ENCODE peak calls at places on chromosomes 6 and 20, in six cellular contexts. Q is left ventricle myocardium inferior, M is keratinocyte, V is lower leg skin, N is IMR-90, O is heart right ventricle. T is an unnamed sample.

GRCh38 chr6:144697389-144697788 is 412.3 kb downstream of the UTRN start:
- DNase-seq in Q (no peak), M (no peak), V (no peak), N (no peak), O (no peak), T (no peak)

GRCh38 chr20:25242231-25242630 is 5.7 kb upstream of the PYGB start:
- DNase-seq in Q (no peak), M (no peak), V (no peak), N (no peak), O (no peak), T (no peak)

GRCh38 chr6:3325210-3325609 is 66.5 kb downstream of the PSMG4 start:
- DNase-seq in Q (no peak), M (no peak), V (no peak), N (peak), O (no peak), T (peak)

GRCh38 chr6:163459007-163459406 is 44.5 kb downstream of the QKI start:
- DNase-seq in Q (no peak), M (no peak), V (no peak), N (no peak), O (no peak), T (no peak)

GRCh38 chr20:48236001-48236400 is 450.7 kb upstream of the SULF2 start:
- DNase-seq in Q (no peak), M (no peak), V (no peak), N (no peak), O (no peak), T (no peak)

GRCh38 chr6:121838842-121839241 is 403.4 kb downstream of the GJA1 start:
- DNase-seq in Q (peak), M (peak), V (no peak), N (peak), O (peak), T (peak)

GRCh38 chr6:104325341-104326172 is 534.2 kb downstream of the HACE1 start:
- DNase-seq in Q (no peak), M (no peak), V (no peak), N (no peak), O (no peak), T (no peak)

GRCh38 chr20:24987244-24987643 is 5.3 kb downstream of the APMAP start:
- DNase-seq in Q (no peak), M (no peak), V (no peak), N (peak), O (no peak), T (no peak)

GRCh38 chr6:155120034-155120433 is 124.9 kb downstream of the TIAM2 start:
- DNase-seq in Q (no peak), M (no peak), V (no peak), N (no peak), O (no peak), T (peak)

GRCh38 chr6:31660998-31661866 is 654 bp upstream of the C6orf47 start:
- DNase-seq in Q (no peak), M (no peak), V (no peak), N (peak), O (no peak), T (no peak)

GRCh38 chr6:35916056-35916455 is 4.8 kb downstream of the SRPK1 start:
- DNase-seq in Q (no peak), M (no peak), V (no peak), N (no peak), O (no peak), T (no peak)

GRCh38 chr20:50281831-50282591 is 91.4 kb downstream of the CEBPB start:
- DNase-seq in Q (no peak), M (no peak), V (no peak), N (no peak), O (no peak), T (no peak)

GRCh38 chr6:132734694-132735236 is 20.9 kb upstream of the VNN1 start:
- DNase-seq in Q (no peak), M (no peak), V (no peak), N (peak), O (no peak), T (no peak)

DNA sequence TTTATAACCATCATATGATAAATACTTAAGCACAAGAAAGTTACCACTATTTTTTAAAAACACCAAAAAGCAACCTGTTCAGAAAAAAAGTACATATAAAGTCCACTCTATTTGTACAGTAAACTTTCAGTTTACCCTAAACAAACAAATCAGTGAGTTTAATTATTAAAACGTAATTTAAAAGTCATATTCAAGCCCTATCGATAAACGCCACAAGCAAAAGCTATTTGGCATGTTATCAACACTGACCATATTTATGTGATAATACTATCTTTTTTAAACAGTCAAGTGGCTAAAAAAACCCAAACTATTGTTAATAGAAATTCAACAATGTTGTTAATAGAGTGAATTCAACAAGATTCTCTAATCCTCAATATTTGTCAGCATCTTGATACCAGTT is 1.9 kb downstream of the KATNA1 start:
- DNase-seq in Q (no peak), M (no peak), V (no peak), N (no peak), O (no peak), T (no peak)
- H3K4me3 ChIP-seq in Q (peak), M (peak), V (no peak), N (peak), O (peak), T (peak)

DNA sequence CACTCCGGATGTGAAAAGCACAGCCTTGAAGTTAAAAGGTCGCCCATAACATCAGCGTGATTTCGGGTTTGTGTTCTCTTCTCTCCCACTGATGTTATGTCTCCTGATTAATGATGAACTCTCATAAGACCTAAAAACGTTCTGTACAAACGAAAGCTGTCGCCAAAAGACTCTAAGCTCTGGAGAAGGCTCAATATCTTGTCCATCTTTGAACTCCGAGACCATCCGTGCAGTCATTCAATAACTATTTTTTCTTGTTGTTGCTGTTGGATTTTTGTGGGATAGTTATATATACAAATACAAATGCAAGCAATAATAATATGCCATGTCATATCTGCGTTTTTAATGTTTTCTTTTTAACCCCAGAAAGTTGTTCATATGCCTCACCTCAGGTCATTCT is 291.8 kb upstream of the MARCKS start:
- DNase-seq in Q (no peak), M (no peak), V (no peak), N (peak), O (no peak), T (no peak)
- H3K4me3 ChIP-seq in Q (peak), M (no peak), V (no peak), N (no peak), O (peak), T (no peak)

GRCh38 chr6:97282726-97283617 is at the start of gene MMS22L:
- DNase-seq in Q (peak), M (peak), V (peak), N (peak), O (peak), T (peak)
- H3K4me3 ChIP-seq in Q (peak), M (peak), V (peak), N (peak), O (peak), T (peak)

DNA sequence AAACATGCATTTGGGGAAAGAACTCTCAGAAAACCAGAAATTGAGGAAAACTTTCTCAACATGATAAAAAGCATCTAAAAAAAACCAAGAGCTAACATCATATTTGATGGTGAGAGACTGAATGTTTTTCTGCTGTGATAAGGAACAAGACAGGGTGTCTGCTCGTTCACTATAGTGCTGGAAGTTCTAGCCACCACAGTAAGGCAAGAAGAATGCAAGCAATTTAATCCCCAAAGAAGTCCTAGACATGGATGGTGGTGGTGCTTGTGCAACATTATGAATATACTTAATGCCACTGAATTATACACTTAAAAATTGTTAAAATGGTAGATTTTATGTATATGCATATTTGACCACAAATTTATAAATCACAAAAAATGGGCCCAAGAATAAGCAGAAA is 53.4 kb downstream of the LYRM2 start:
- DNase-seq in Q (no peak), M (no peak), V (no peak), N (no peak), O (no peak), T (no peak)
- H3K4me3 ChIP-seq in Q (no peak), M (no peak), V (no peak), N (no peak), O (no peak), T (no peak)

GRCh38 chr6:125789576-125790402 is 971 bp upstream of the NCOA7 start:
- DNase-seq in Q (peak), M (no peak), V (peak), N (peak), O (peak), T (no peak)

GRCh38 chr6:125790403-125791150 is at the start of gene NCOA7:
- DNase-seq in Q (peak), M (no peak), V (peak), N (peak), O (peak), T (no peak)

GRCh38 chr6:125791151-125791819 is 525 bp downstream of the NCOA7 start:
- DNase-seq in Q (no peak), M (no peak), V (peak), N (peak), O (peak), T (no peak)

GRCh38 chr6:125787791-125788190 is 3.0 kb upstream of the NCOA7 start:
- DNase-seq in Q (no peak), M (no peak), V (no peak), N (peak), O (no peak), T (no peak)

DNA sequence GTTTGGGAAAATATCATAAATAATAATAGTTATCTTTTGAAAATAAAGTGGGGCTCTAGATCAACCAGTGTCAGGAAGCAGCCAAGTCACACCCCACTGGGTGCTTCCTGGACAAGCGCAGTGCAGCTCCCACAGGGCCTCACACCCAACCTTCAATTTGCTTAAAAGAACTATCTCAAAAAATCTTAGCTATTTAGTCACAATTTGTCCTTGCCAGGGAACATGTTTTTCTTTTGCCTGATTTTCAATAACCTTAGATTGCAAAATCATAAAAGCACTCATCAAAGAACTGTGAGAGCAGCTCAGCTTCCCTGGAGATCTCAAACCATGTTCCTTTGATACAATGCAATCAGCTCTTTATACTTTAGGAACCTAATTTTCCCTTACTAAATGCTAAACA is 1.6 kb upstream of the NCOA7 start:
- DNase-seq in Q (no peak), M (no peak), V (no peak), N (no peak), O (no peak), T (no peak)
- H3K4me3 ChIP-seq in Q (peak), M (no peak), V (no peak), N (no peak), O (peak), T (no peak)

GRCh38 chr6:7166410-7167293 is 58.9 kb downstream of the RREB1 start:
- DNase-seq in Q (no peak), M (no peak), V (no peak), N (peak), O (no peak), T (no peak)

GRCh38 chr6:7164536-7165001 is 56.8 kb downstream of the RREB1 start:
- DNase-seq in Q (no peak), M (no peak), V (no peak), N (no peak), O (no peak), T (no peak)

GRCh38 chr6:7163661-7164071 is 55.9 kb downstream of the RREB1 start:
- DNase-seq in Q (no peak), M (no peak), V (no peak), N (no peak), O (no peak), T (no peak)

GRCh38 chr6:7165736-7166296 is 58.1 kb downstream of the RREB1 start:
- DNase-seq in Q (no peak), M (no peak), V (no peak), N (no peak), O (no peak), T (no peak)

GRCh38 chr6:7165002-7165735 is 57.4 kb downstream of the RREB1 start:
- DNase-seq in Q (no peak), M (no peak), V (no peak), N (peak), O (peak), T (no peak)
- H3K4me3 ChIP-seq in Q (no peak), M (no peak), V (no peak), N (no peak), O (no peak), T (no peak)